ENCODE peak calls at places on chromosomes 5 and 9, in ten cellular contexts. M is A549, J is WTC11, P is tibial nerve, C is AG09309, L is NB4, N is mucosa of descending colon, O is HFFc6, K is neural crest cell, B is colonic mucosa. F is an unnamed sample.

GRCh38 chr9:33471361-33471760 is 2.4 kb downstream of the NOL6 start:
- DNase-seq in J (no peak), K (no peak), C (no peak), B (no peak), O (no peak), P (no peak), M (no peak), N (no peak), L (no peak), F (no peak)

GRCh38 chr9:136225748-136226679 is 19.6 kb downstream of the QSOX2 start:
- DNase-seq in L (peak; percentile 68), P (no peak), K (peak; percentile 66), C (no peak), J (peak; percentile 89), N (peak; percentile 76), O (peak; percentile 43), B (peak; percentile 68), M (peak; percentile 72), F (peak; percentile 80)

GRCh38 chr9:111961011-111961410 is 64.4 kb downstream of the UGCG start:
- DNase-seq in K (no peak), P (no peak), L (no peak), O (no peak), B (no peak), J (no peak), N (no peak), M (no peak), C (no peak), F (no peak)

GRCh38 chr9:134335095-134335489 is 8.8 kb downstream of the RXRA start:
- DNase-seq in M (no peak), L (no peak), K (no peak), O (peak; percentile 75), N (peak; percentile 35), J (no peak), C (no peak), P (no peak), B (no peak), F (no peak)

GRCh38 chr9:128819716-128820664 is 1.7 kb downstream of the ENDOG start:
- DNase-seq in N (no peak), P (no peak), O (no peak), J (no peak), M (no peak), K (no peak), C (no peak), L (no peak), B (peak; percentile 44), F (no peak)

GRCh38 chr5:61635271-61635670 is 303.2 kb downstream of the ZSWIM6 start:
- DNase-seq in N (no peak), L (no peak), C (no peak), P (no peak), J (no peak), K (no peak), B (no peak), O (no peak), M (no peak), F (no peak)

GRCh38 chr5:109529520-109529919 is 119.7 kb upstream of the PJA2 start:
- DNase-seq in J (no peak), B (no peak), P (no peak), M (no peak), K (no peak), C (no peak), O (peak; percentile 3), N (no peak), L (no peak), F (no peak)

GRCh38 chr5:8522635-8523034 is 653.7 kb downstream of the MTRR start:
- DNase-seq in J (no peak), L (no peak), P (no peak), C (no peak), K (no peak), B (no peak), N (no peak), O (no peak), M (no peak), F (no peak)

GRCh38 chr5:74641778-74642542 is 1.4 kb upstream of the ENC1 start:
- DNase-seq in P (no peak), K (no peak), B (peak; percentile 67), C (peak; percentile 69), J (no peak), O (peak; percentile 81), N (peak; percentile 71), L (peak; percentile 78), M (no peak), F (peak; percentile 28)

GRCh38 chr5:57432876-57433275 is 49.7 kb downstream of the ACTBL2 start:
- DNase-seq in M (peak; percentile 9), C (no peak), L (peak; percentile 13), J (no peak), B (no peak), P (no peak), N (no peak), O (no peak), K (no peak), F (no peak)

GRCh38 chr5:124176692-124177091 is 569.7 kb downstream of the ZNF608 start:
- DNase-seq in N (no peak), P (no peak), C (no peak), K (no peak), J (no peak), B (no peak), O (no peak), M (no peak), L (peak; percentile 8), F (no peak)

GRCh38 chr5:2298746-2299145 is 416.0 kb upstream of the IRX4 start:
- DNase-seq in N (no peak), M (no peak), P (no peak), B (no peak), C (no peak), K (no peak), O (no peak), J (no peak), L (no peak), F (no peak)

GRCh38 chr5:39519566-39520231 is 94.9 kb upstream of the DAB2 start:
- DNase-seq in K (no peak), M (no peak), B (no peak), C (peak; percentile 63), L (no peak), O (peak; percentile 41), N (no peak), P (no peak), J (no peak), F (no peak)

GRCh38 chr5:150024241-150024984 is 23.9 kb downstream of the HMGXB3 start:
- DNase-seq in J (no peak), N (no peak), O (no peak), K (no peak), B (no peak), C (no peak), P (no peak), M (no peak), L (peak; percentile 49), F (no peak)

GRCh38 chr5:135208555-135209494 is 174.8 kb upstream of the PITX1 start:
- DNase-seq in L (peak; percentile 26), M (peak; percentile 40), J (no peak), P (no peak), C (peak; percentile 87), N (no peak), B (peak; percentile 27), K (no peak), O (peak; percentile 95), F (no peak)
- TF ChIP-seq CTCF in L (no peak), M (peak; percentile 38), J (no peak), P (no peak), C (peak; percentile 57), N (no peak), B (no peak), K (no peak), O (peak; percentile 70), F (no peak)

GRCh38 chr5:135422419-135422818 is 23.4 kb upstream of the MACROH2A1 start:
- DNase-seq in M (no peak), J (no peak), N (no peak), C (no peak), B (no peak), O (no peak), K (no peak), L (no peak), P (no peak), F (no peak)
- TF ChIP-seq CTCF in M (no peak), J (no peak), N (no peak), C (no peak), B (no peak), O (no peak), K (no peak), L (no peak), P (no peak), F (no peak)

DNA sequence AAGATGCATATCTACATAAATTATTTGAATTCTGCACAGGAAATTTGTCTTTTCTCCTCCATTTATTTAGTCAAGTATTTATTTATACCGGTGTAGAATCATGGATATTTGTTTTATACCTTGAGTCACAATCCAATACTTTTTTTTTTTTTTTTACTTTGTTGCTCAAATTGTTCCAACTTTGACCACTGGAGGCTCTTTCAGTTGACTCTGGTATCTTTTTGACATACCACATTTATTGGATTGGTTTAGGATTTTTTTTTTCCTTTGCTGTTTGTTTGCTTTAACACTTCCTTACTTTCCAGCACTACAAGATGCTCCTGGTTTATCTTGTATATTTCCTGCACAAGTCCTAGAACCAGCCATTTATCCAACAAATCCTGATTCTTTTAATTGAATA is 543.1 kb upstream of the RIOK2 start:
- DNase-seq in O (peak; percentile 1), P (no peak), J (no peak), C (no peak), L (no peak), K (no peak), M (no peak), B (no peak), N (no peak), F (no peak)
- TF ChIP-seq CTCF in O (peak; percentile 64), P (no peak), J (no peak), C (no peak), L (no peak), K (peak; percentile 41), M (no peak), B (no peak), N (no peak), F (no peak)

GRCh38 chr5:14277407-14278320 is 134.5 kb downstream of the TRIO start:
- DNase-seq in C (no peak), O (no peak), P (no peak), L (no peak), K (no peak), M (no peak), N (no peak), B (no peak), J (no peak), F (no peak)
- TF ChIP-seq CTCF in C (no peak), O (no peak), P (no peak), L (no peak), K (no peak), M (peak; percentile 19), N (no peak), B (no peak), J (no peak), F (no peak)

DNA sequence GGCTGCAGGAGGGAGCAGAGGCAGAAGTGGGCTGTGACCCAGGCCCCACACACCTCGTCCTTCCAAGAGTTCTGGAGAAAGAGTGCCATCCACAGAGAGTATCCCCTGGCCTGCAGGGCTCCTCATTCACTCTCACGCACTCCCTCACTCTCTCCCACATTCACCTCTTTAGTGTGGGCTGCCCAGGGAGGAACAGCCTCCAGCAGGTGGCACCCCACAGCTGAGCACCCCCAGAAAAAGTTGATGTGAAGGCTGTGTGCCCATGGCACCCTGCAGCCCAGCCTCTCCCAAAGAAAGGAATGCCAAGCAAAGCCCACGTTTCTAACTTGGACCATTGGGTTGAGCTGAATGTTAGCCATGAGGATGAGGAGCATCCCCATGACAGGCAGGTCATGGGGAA is 4.5 kb upstream of the SHC3 start:
- DNase-seq in B (no peak), K (no peak), J (no peak), P (no peak), L (no peak), M (no peak), C (no peak), N (no peak), O (no peak), F (peak; percentile 15)
- TF ChIP-seq CTCF in B (no peak), K (no peak), J (no peak), P (no peak), L (no peak), M (no peak), C (no peak), N (no peak), O (peak; percentile 58), F (no peak)

F was measured in activated CD8-positive, alpha-beta T cell treated with anti-CD3 and anti-CD28 coated beads for 36 hours.